ENCODE peak calls at places on chromosomes 7 and 10, in ten cellular contexts. B is PC-9, T is A549, D is GM10248, G is neural progenitor cell, F is nephron progenitor cell, Z is AG10803, C is WTC11, A is spleen, P is HepG2. Y is an unnamed sample.

GRCh38 chr10:117254338-117254737 is 13.4 kb downstream of the SLC18A2 start:
- DNase-seq in B (no peak), T (no peak), D (no peak), G (no peak), F (no peak), Z (no peak), C (no peak), A (no peak), P (no peak), Y (no peak)

GRCh38 chr10:116829711-116830110 is 19.6 kb upstream of the ENO4 start:
- DNase-seq in B (no peak), T (no peak), D (no peak), G (no peak), F (no peak), Z (no peak), C (no peak), A (no peak), P (no peak), Y (no peak)

GRCh38 chr7:149199234-149199990 is 4.1 kb downstream of the ZNF282 start:
- DNase-seq in B (no peak), T (no peak), D (no peak), G (no peak), F (no peak), Z (no peak), C (no peak), A (peak; percentile 45), P (no peak), Y (no peak)

GRCh38 chr7:18262054-18262453 is 233.5 kb upstream of the HDAC9 start:
- DNase-seq in B (no peak), T (no peak), D (no peak), G (no peak), F (no peak), Z (no peak), C (no peak), A (no peak), P (no peak), Y (no peak)

GRCh38 chr7:106217089-106217542 is 67.7 kb downstream of the NAMPT start:
- DNase-seq in B (peak; percentile 58), T (peak; percentile 38), D (no peak), G (no peak), F (no peak), Z (peak; percentile 23), C (no peak), A (peak; percentile 82), P (no peak), Y (no peak)

GRCh38 chr7:150941983-150942590 is 36.0 kb downstream of the KCNH2 start:
- DNase-seq in B (no peak), T (no peak), D (peak; percentile 15), G (no peak), F (no peak), Z (no peak), C (peak; percentile 60), A (peak; percentile 82), P (no peak), Y (no peak)

GRCh38 chr7:46356365-46356764 is 435.3 kb upstream of the IGFBP3 start:
- DNase-seq in B (no peak), T (no peak), D (no peak), G (no peak), F (no peak), Z (no peak), C (no peak), A (no peak), P (no peak), Y (no peak)

GRCh38 chr10:16606421-16606820 is 84.7 kb upstream of the C1QL3 start:
- DNase-seq in B (no peak), T (no peak), D (no peak), G (no peak), F (no peak), Z (peak; percentile 68), C (no peak), A (no peak), P (no peak), Y (no peak)

GRCh38 chr7:45718464-45719330 is 144.5 kb downstream of the ADCY1 start:
- DNase-seq in B (no peak), T (no peak), D (no peak), G (no peak), F (no peak), Z (peak; percentile 65), C (no peak), A (no peak), P (no peak), Y (peak; percentile 78)

GRCh38 chr10:13327516-13327915 is 20.6 kb downstream of the SEPHS1 start:
- DNase-seq in B (no peak), T (no peak), D (no peak), G (no peak), F (no peak), Z (no peak), C (no peak), A (no peak), P (no peak), Y (no peak)

GRCh38 chr10:26698909-26699308 is 1.4 kb downstream of the PDSS1 start:
- DNase-seq in B (no peak), T (no peak), D (no peak), G (no peak), F (no peak), Z (no peak), C (no peak), A (no peak), P (no peak), Y (no peak)

GRCh38 chr10:51251110-51251509 is 176.8 kb downstream of the PRKG1 start:
- DNase-seq in B (no peak), T (no peak), D (no peak), G (no peak), F (no peak), Z (no peak), C (no peak), A (no peak), P (no peak), Y (no peak)

GRCh38 chr10:10007972-10008371 is 1009.7 kb upstream of the CELF2 start:
- DNase-seq in B (no peak), T (no peak), D (no peak), G (no peak), F (peak; percentile 4), Z (no peak), C (no peak), A (no peak), P (no peak), Y (no peak)

GRCh38 chr7:19060870-19061269 is 56.6 kb downstream of the TWIST1 start:
- DNase-seq in B (peak; percentile 41), T (no peak), D (no peak), G (no peak), F (no peak), Z (peak; percentile 81), C (no peak), A (no peak), P (no peak), Y (no peak)

GRCh38 chr10:22805304-22805703 is 90.9 kb upstream of the PIP4K2A start:
- DNase-seq in B (no peak), T (no peak), D (no peak), G (no peak), F (no peak), Z (peak; percentile 79), C (no peak), A (no peak), P (peak; percentile 19), Y (no peak)

GRCh38 chr10:84352251-84352842 is 24.0 kb downstream of the CCSER2 start:
- DNase-seq in B (peak; percentile 51), T (peak; percentile 60), D (peak; percentile 66), G (peak; percentile 68), F (peak; percentile 47), Z (peak; percentile 60), C (peak; percentile 82), A (peak; percentile 82), P (peak; percentile 45), Y (no peak)

DNA sequence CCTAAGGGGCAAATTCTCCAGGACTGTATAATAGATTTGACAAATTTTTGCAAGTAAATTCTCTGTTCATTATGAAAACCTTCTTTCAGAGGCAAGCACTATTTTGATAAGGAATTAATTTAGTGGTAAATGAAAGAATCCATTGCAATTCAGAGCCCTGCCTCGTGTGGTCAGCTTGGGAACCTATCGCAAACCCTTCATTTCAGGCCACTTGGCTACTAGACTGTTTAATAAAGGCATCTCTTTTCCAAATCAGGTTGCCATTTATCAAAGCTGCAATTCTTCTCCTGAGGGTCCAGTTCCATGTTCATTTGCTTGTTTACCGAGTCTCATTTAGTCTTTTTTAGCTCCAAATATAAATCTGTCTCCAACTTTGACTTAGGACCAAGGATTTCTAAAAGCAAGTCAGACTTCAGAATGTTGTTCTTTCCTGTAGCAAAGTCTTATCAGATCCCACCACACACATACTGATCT is 28.4 kb downstream of the PPP1R3C start:
- DNase-seq in B (no peak), T (no peak), D (no peak), G (no peak), F (no peak), Z (no peak), C (no peak), A (no peak), P (no peak), Y (no peak)
- TF ChIP-seq CTCF in B (no peak), T (no peak), D (no peak), G (peak; percentile 16), F (no peak), Z (peak; percentile 38), C (no peak), A (no peak), P (no peak), Y (peak; percentile 21)

GRCh38 chr10:21171936-21172773 is 275.0 kb upstream of the NEBL start:
- DNase-seq in B (no peak), T (no peak), D (no peak), G (peak; percentile 14), F (no peak), Z (no peak), C (no peak), A (no peak), P (no peak), Y (no peak)
- TF ChIP-seq CTCF in B (no peak), T (no peak), D (no peak), G (no peak), F (no peak), Z (no peak), C (no peak), A (no peak), P (no peak), Y (no peak)

DNA sequence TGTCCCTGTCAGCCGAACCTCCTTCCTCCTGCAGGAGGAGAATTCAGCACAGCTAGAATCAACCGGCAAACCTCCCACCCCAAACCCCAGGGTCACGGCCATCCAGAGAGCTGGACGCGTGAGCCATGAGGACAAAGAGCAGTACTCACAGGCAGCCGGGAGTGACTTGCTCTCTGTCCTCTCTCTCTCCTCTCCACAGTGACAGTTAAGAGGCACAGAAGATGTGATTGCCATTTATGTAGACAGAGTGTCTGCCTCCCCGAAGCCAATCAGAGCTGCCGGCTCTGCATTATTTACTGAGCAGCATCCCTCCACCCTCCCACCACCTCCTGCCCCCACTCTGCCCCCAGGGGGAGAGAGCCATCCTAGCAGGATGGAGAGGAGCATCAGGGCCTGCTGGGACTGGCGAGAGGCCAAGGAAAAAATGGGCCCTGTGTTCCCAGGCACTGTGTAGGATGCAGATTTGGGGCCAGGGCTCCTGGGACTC is 4.3 kb downstream of the DDC start:
- DNase-seq in B (no peak), T (no peak), D (peak; percentile 8), G (peak; percentile 20), F (peak; percentile 21), Z (no peak), C (peak; percentile 32), A (no peak), P (peak; percentile 80), Y (no peak)
- TF ChIP-seq CTCF in B (no peak), T (no peak), D (no peak), G (no peak), F (no peak), Z (no peak), C (no peak), A (no peak), P (peak; percentile 32), Y (no peak)

DNA sequence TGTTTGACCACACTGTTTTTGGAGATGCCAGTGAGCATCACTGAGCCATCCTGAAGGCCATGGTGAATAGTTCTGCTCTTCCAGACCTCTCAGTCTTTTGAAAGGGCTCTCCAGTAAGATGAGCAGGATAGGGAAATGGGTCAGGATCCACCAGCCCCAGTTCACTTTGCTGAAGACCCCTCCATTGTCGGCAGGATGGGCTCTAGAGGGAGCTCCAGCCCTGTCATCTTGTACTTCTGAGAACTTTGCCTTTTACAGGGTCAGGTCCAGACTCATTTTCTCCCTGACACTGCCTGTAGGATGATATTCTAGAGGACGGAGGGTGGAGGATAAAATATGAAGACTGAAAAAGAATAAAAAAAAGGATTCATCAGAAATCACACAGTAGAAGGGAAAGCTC is 13.1 kb downstream of the LHFPL3 start:
- DNase-seq in B (no peak), T (no peak), D (no peak), G (peak; percentile 50), F (peak; percentile 39), Z (no peak), C (peak; percentile 73), A (no peak), P (peak; percentile 25), Y (no peak)
- TF ChIP-seq CTCF in B (no peak), T (no peak), D (no peak), G (peak; percentile 57), F (peak; percentile 33), Z (no peak), C (peak; percentile 29), A (no peak), P (peak; percentile 61), Y (no peak)